ENCODE peak calls at places on chromosomes 13 and 19, in five cellular contexts. L is IMR-90, V is tibial artery, F is hepatocyte, T is NB4. A is an unnamed sample.

GRCh38 chr19:35099155-35099896 is 16.3 kb upstream of the FXYD3 start:
- DNase-seq in L (no peak), V (no peak), F (no peak), T (no peak), A (no peak)

GRCh38 chr19:21677696-21678418 is 89.5 kb downstream of the ZNF100 start:
- DNase-seq in L (no peak), V (no peak), F (no peak), T (no peak), A (no peak)

GRCh38 chr19:55174425-55175116 is 5.5 kb downstream of the SYT5 start:
- DNase-seq in L (no peak), V (no peak), F (no peak), T (no peak), A (no peak)

GRCh38 chr19:11405846-11406643 is 13.1 kb downstream of the RGL3 start:
- DNase-seq in L (no peak), V (no peak), F (no peak), T (no peak), A (peak; percentile 34)

GRCh38 chr13:32228330-32229041 is 86.7 kb downstream of the ZAR1L start:
- DNase-seq in L (peak; percentile 84), V (no peak), F (no peak), T (no peak), A (peak; percentile 46)

GRCh38 chr19:28577666-28578065 is 635.3 kb downstream of the UQCRFS1 start:
- DNase-seq in L (no peak), V (no peak), F (no peak), T (no peak), A (no peak)

GRCh38 chr19:10863107-10863700 is 8.1 kb upstream of the CARM1 start:
- DNase-seq in L (no peak), V (peak; percentile 84), F (peak; percentile 58), T (peak; percentile 64), A (peak; percentile 72)

GRCh38 chr13:53151692-53152421 is 123.2 kb downstream of the OLFM4 start:
- DNase-seq in L (peak; percentile 34), V (no peak), F (peak; percentile 77), T (peak; percentile 74), A (peak; percentile 50)

GRCh38 chr19:7733376-7733775 is 1.5 kb upstream of the CLEC4G start:
- DNase-seq in L (no peak), V (no peak), F (no peak), T (no peak), A (no peak)

GRCh38 chr13:23609414-23610186 is 39.4 kb downstream of the TNFRSF19 start:
- DNase-seq in L (peak; percentile 77), V (no peak), F (no peak), T (no peak), A (peak; percentile 70)

GRCh38 chr19:13417054-13417453 is 89.2 kb downstream of the CACNA1A start:
- DNase-seq in L (no peak), V (no peak), F (no peak), T (no peak), A (no peak)

GRCh38 chr13:74047925-74048324 is 86.3 kb downstream of the KLF12 start:
- DNase-seq in L (no peak), V (no peak), F (peak; percentile 54), T (no peak), A (no peak)

GRCh38 chr13:75947448-75947847 is 311.3 kb downstream of the LMO7 start:
- DNase-seq in L (no peak), V (no peak), F (no peak), T (no peak), A (no peak)

GRCh38 chr19:5191091-5191490 is 149.5 kb downstream of the PTPRS start:
- DNase-seq in L (no peak), V (no peak), F (no peak), T (peak; percentile 54), A (no peak)

GRCh38 chr19:47487551-47488515 is 3.8 kb upstream of the KPTN start:
- DNase-seq in L (no peak), V (no peak), F (no peak), T (peak; percentile 81), A (no peak)

GRCh38 chr19:48878219-48879024 is 6.2 kb downstream of the PPP1R15A start:
- DNase-seq in L (peak; percentile 41), V (peak; percentile 81), F (peak; percentile 73), T (no peak), A (no peak)

GRCh38 chr19:49801401-49801888 is 11.6 kb downstream of the FUZ start:
- DNase-seq in L (no peak), V (no peak), F (no peak), T (no peak), A (peak; percentile 31)

GRCh38 chr13:23470706-23471610 is 37.5 kb upstream of the SACS start:
- DNase-seq in L (no peak), V (no peak), F (no peak), T (no peak), A (no peak)

GRCh38 chr19:18167975-18168645 is 5.5 kb upstream of the IFI30 start:
- DNase-seq in L (peak; percentile 16), V (no peak), F (peak; percentile 63), T (peak; percentile 59), A (peak; percentile 37)

GRCh38 chr19:16814526-16815100 is 14.6 kb upstream of the SIN3B start:
- DNase-seq in L (peak; percentile 46), V (no peak), F (no peak), T (no peak), A (peak; percentile 48)

GRCh38 chr19:36330226-36330625 is 48.8 kb downstream of the ZFP14 start:
- DNase-seq in L (no peak), V (no peak), F (no peak), T (no peak), A (no peak)

GRCh38 chr19:5826531-5827341 is 12.8 kb downstream of the FUT6 start:
- DNase-seq in L (no peak), V (no peak), F (peak; percentile 78), T (peak; percentile 40), A (peak; percentile 26)

GRCh38 chr19:6820237-6820636 is 47.7 kb downstream of the VAV1 start:
- DNase-seq in L (no peak), V (no peak), F (no peak), T (no peak), A (no peak)

GRCh38 chr19:1082928-1083816 is 12.0 kb downstream of the POLR2E start:
- DNase-seq in L (no peak), V (no peak), F (no peak), T (no peak), A (no peak)

GRCh38 chr13:104975272-104975671 is 1560.2 kb downstream of the EFNB2 start:
- DNase-seq in L (no peak), V (no peak), F (no peak), T (no peak), A (no peak)

GRCh38 chr13:65036999-65037398 is 2193.1 kb downstream of the PCDH9 start:
- DNase-seq in L (no peak), V (no peak), F (no peak), T (no peak), A (no peak)

GRCh38 chr13:99086869-99087129 is 108.9 kb upstream of the DOCK9 start:
- DNase-seq in L (no peak), V (peak; percentile 74), F (no peak), T (no peak), A (peak; percentile 15)

GRCh38 chr19:41877916-41878905 is 1.1 kb downstream of the CD79A start:
- DNase-seq in L (no peak), V (no peak), F (no peak), T (no peak), A (no peak)

GRCh38 chr19:40726279-40726678 is 9.4 kb downstream of the ITPKC start:
- DNase-seq in L (no peak), V (no peak), F (no peak), T (peak; percentile 44), A (no peak)

GRCh38 chr19:18991468-18991867 is 41.8 kb downstream of the SUGP2 start:
- DNase-seq in L (no peak), V (no peak), F (no peak), T (no peak), A (no peak)

GRCh38 chr19:30001794-30002193 is 59.8 kb downstream of the URI1 start:
- DNase-seq in L (peak; percentile 19), V (no peak), F (peak; percentile 4), T (peak; percentile 36), A (no peak)

GRCh38 chr19:30001301-30001700 is 59.3 kb downstream of the URI1 start:
- DNase-seq in L (no peak), V (no peak), F (no peak), T (peak; percentile 6), A (no peak)

GRCh38 chr19:30000862-30001261 is 58.8 kb downstream of the URI1 start:
- DNase-seq in L (no peak), V (no peak), F (no peak), T (no peak), A (no peak)

GRCh38 chr19:30003862-30004261 is 61.8 kb downstream of the URI1 start:
- DNase-seq in L (no peak), V (no peak), F (no peak), T (no peak), A (no peak)

GRCh38 chr19:29999490-29999889 is 57.5 kb downstream of the URI1 start:
- DNase-seq in L (no peak), V (no peak), F (no peak), T (no peak), A (no peak)
- H3K4me3 ChIP-seq in L (no peak overlapping the region), V (no peak overlapping the region), F (no peak overlapping the region), T (no peak overlapping the region), A (no peak overlapping the region)

DNA sequence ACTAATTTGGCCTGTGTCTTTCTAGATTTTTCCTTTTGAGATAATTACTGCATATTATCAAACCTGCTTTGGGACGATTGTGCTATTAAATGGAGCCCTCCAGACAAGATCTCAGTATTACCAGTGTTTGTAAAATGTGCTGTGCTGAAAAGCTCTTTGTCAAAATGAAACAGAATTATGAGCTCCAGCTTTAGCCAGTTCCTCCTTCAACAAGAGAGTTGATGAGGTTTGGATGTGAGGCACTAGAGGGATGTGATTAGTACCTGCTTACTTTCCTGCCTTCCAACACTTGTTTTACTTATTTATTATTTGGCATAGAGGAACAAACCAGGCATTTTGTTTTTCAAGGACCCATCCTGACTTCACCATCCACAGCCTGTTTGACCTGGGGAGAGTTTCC is 32.8 kb upstream of the CPB2 start:
- DNase-seq in L (no peak), V (no peak), F (no peak), T (no peak), A (no peak)
- TF ChIP-seq CTCF in L (no peak), V (no peak), F (no peak), T (no peak), A (no peak)

DNA sequence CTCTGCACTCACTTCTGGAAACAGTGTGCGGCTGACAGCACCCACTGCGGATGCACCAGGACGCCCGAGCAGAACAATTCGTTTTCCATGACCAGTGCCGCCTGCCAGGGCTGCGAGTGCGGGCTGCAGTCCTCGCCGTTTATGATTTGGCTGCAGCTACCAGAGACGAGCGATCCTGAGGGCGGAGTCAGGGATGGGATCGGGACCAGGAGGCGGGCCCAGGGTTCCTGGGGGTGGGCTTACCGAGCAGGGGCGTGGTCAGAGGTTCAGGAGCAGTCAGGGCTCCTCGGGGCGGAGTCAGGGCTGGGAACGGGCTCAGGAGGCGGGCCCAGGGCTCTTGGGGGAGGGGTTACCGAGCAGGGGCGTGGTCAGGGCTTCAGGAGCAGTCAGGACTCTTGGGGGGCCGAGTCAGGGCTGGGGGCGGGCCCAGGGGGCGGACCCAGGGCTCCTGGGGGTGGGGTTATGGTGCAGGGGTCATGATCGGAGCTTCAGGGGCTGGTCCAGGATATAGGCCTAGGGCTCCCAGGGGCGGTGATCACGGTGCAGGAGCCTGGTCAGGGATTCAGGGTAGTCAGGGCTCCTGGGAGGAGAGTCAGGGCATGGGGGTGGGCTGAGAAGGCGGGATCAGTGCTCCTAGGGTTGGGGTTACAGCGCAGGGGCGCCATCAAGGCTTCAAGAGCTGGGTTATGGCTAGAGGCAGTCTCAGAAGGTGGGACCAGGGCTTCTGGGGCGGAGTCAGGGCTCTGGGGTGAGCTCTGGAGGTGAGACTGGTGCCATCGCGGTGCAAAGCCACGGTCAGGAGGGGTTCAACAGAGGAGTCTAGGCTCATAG is 1.7 kb downstream of the KLK4 start:
- DNase-seq in L (no peak), V (no peak), F (peak; percentile 69), T (peak; percentile 33), A (peak; percentile 44)
- H3K4me3 ChIP-seq in L (no peak overlapping the region), V (no peak overlapping the region), F (no peak overlapping the region), T (no peak overlapping the region), A (no peak overlapping the region)

GRCh38 chr19:57903298-57904174 is 12.9 kb downstream of the ZNF417 start:
- DNase-seq in L (peak; percentile 53), V (no peak), F (peak; percentile 46), T (peak; percentile 28), A (peak; percentile 51)
- TF ChIP-seq CTCF in L (peak; percentile 58), V (peak; percentile 8), F (peak; percentile 60), T (peak; percentile 24), A (peak; percentile 51)

A was measured in fibroblast of mammary gland.